ENCODE peak calls at places on chromosomes 12 and 14, in five cellular contexts. One of them, this sample, is unnamed.

GRCh38 chr12:51592034-51592705 is 1.1 kb downstream of the SCN8A start:
- DNase-seq in HL-60: no peak
- DNase-seq in tibial artery: no peak
- DNase-seq in brain microvascular endothelial cell: no peak
- DNase-seq in thoracic aorta: no peak
- DNase-seq in this sample: peak

GRCh38 chr12:62597253-62597652 is 130.6 kb downstream of the MON2 start:
- DNase-seq in tibial artery: no peak
- DNase-seq in brain microvascular endothelial cell: no peak
- DNase-seq in thoracic aorta: no peak
- DNase-seq in HL-60: no peak
- DNase-seq in this sample: no peak

GRCh38 chr12:115380509-115381120 is 696.6 kb upstream of the TBX3 start:
- DNase-seq in tibial artery: no peak
- DNase-seq in thoracic aorta: no peak
- DNase-seq in brain microvascular endothelial cell: no peak
- DNase-seq in HL-60: peak
- DNase-seq in this sample: no peak

GRCh38 chr12:913919-914718 is 35.4 kb downstream of the RAD52 start:
- DNase-seq in thoracic aorta: no peak
- DNase-seq in tibial artery: no peak
- DNase-seq in HL-60: no peak
- DNase-seq in brain microvascular endothelial cell: peak
- DNase-seq in this sample: peak

GRCh38 chr14:101471723-101472517 is 89.4 kb upstream of the DIO3 start:
- DNase-seq in thoracic aorta: no peak
- DNase-seq in brain microvascular endothelial cell: no peak
- DNase-seq in tibial artery: no peak
- DNase-seq in HL-60: no peak
- DNase-seq in this sample: no peak

GRCh38 chr14:104224516-104225281 is 86.3 kb downstream of the KIF26A start:
- DNase-seq in brain microvascular endothelial cell: no peak
- DNase-seq in tibial artery: no peak
- DNase-seq in thoracic aorta: no peak
- DNase-seq in HL-60: no peak
- DNase-seq in this sample: no peak

GRCh38 chr12:64625243-64626077 is 15.2 kb downstream of the RASSF3 start:
- DNase-seq in brain microvascular endothelial cell: peak
- DNase-seq in thoracic aorta: peak
- DNase-seq in HL-60: peak
- DNase-seq in tibial artery: peak
- DNase-seq in this sample: peak

GRCh38 chr14:69093551-69094421 is 59.1 kb downstream of the DCAF5 start:
- DNase-seq in tibial artery: no peak
- DNase-seq in thoracic aorta: no peak
- DNase-seq in brain microvascular endothelial cell: peak
- DNase-seq in HL-60: no peak
- DNase-seq in this sample: no peak

GRCh38 chr14:75995372-75996041 is 9.9 kb downstream of the IFT43 start:
- DNase-seq in brain microvascular endothelial cell: peak
- DNase-seq in HL-60: no peak
- DNase-seq in thoracic aorta: peak
- DNase-seq in tibial artery: peak
- DNase-seq in this sample: peak

GRCh38 chr12:99619389-99620158 is 28.0 kb upstream of the GARIN6 start:
- DNase-seq in HL-60: peak
- DNase-seq in tibial artery: no peak
- DNase-seq in thoracic aorta: no peak
- DNase-seq in brain microvascular endothelial cell: peak
- DNase-seq in this sample: peak

GRCh38 chr12:53940448-53941014 is 1.9 kb downstream of the HOXC13 start:
- DNase-seq in thoracic aorta: no peak
- DNase-seq in tibial artery: no peak
- DNase-seq in HL-60: no peak
- DNase-seq in brain microvascular endothelial cell: no peak
- DNase-seq in this sample: no peak

GRCh38 chr12:98399532-98399931 is 115.9 kb upstream of the TMPO start:
- DNase-seq in thoracic aorta: no peak
- DNase-seq in brain microvascular endothelial cell: peak
- DNase-seq in HL-60: peak
- DNase-seq in tibial artery: no peak
- DNase-seq in this sample: peak

GRCh38 chr12:52832451-52832850 is 1.7 kb downstream of the KRT79 start:
- DNase-seq in tibial artery: no peak
- DNase-seq in brain microvascular endothelial cell: no peak
- DNase-seq in HL-60: no peak
- DNase-seq in thoracic aorta: no peak
- DNase-seq in this sample: no peak

GRCh38 chr12:132469423-132469822 is 20.5 kb upstream of the FBRSL1 start:
- DNase-seq in HL-60: no peak
- DNase-seq in tibial artery: no peak
- DNase-seq in brain microvascular endothelial cell: no peak
- DNase-seq in thoracic aorta: no peak
- DNase-seq in this sample: no peak

GRCh38 chr14:33386140-33386539 is 447.5 kb downstream of the NPAS3 start:
- DNase-seq in brain microvascular endothelial cell: no peak
- DNase-seq in tibial artery: no peak
- DNase-seq in thoracic aorta: no peak
- DNase-seq in HL-60: no peak
- DNase-seq in this sample: no peak
- TF ChIP-seq CTCF in brain microvascular endothelial cell: no peak
- TF ChIP-seq CTCF in tibial artery: no peak
- TF ChIP-seq CTCF in thoracic aorta: no peak
- TF ChIP-seq CTCF in HL-60: no peak
- TF ChIP-seq CTCF in this sample: no peak

DNA sequence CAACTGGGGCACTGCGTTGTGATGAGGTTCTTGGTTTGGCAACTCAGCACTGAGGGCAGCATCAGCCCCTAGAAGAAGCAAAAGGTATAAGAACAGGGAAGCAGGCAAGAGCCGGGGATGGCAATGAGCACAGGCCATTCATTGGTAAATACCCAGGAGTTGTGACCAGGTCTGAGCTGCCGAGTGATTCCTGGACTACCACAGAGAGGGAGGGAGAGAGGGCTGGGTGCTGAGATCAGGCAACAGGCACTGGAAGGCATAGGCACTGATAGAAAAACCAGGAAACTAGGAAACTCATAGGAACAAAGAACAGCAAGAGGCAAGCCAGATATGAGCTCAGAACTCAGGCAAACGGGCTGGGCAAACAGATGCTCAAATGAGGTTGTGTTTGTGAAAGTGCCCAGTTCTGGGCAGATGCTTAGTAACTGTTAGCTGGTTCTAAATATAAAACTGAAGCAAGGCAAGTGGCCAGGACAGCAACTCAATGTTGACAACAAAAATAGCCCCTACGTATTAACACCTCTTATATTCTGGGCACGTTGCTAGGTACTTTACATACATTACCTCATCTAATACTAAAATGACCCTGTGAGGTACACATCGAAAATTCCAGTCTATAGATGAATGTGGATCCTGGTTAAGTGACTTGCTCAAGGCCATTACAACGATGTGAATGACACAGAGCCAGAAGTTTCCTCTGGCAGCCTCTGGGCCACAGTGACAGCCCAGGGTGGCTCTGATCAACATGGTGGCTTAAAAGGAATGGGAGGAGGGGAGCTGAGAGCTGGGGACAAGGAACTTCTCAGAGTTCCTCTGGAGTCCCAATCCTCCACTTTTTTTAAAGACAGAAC is 121.1 kb downstream of the PRMT8 start:
- DNase-seq in thoracic aorta: no peak
- DNase-seq in brain microvascular endothelial cell: no peak
- DNase-seq in HL-60: no peak
- DNase-seq in tibial artery: no peak
- DNase-seq in this sample: no peak
- H3K27ac ChIP-seq in thoracic aorta: no peak
- H3K27ac ChIP-seq in brain microvascular endothelial cell: no peak
- H3K27ac ChIP-seq in HL-60: no peak
- H3K27ac ChIP-seq in tibial artery: no peak
- H3K27ac ChIP-seq in this sample: no peak

DNA sequence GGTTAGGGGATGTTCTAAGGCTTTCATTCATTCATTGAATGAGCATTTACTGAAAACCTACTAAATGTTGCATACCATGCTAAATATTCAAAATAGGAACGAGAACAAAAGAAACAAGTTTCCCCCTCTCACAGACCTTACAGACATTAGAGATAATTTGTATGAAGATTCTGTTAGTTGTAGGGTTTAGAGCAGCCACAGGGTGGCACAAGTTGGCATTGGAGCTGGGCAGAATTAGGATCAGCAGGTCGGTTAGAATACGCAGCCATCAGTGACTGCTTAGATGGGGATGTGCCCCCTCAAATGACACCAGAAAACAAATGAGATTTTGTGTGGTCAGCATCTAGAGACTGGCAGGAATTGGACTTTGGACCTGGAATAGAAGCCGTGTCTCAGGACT is 166.3 kb upstream of the DAAM1 start:
- DNase-seq in brain microvascular endothelial cell: no peak
- DNase-seq in thoracic aorta: no peak
- DNase-seq in HL-60: no peak
- DNase-seq in tibial artery: no peak
- DNase-seq in this sample: no peak
- TF ChIP-seq CTCF in brain microvascular endothelial cell: peak
- TF ChIP-seq CTCF in thoracic aorta: no peak
- TF ChIP-seq CTCF in HL-60: no peak
- TF ChIP-seq CTCF in tibial artery: peak
- TF ChIP-seq CTCF in this sample: no peak

DNA sequence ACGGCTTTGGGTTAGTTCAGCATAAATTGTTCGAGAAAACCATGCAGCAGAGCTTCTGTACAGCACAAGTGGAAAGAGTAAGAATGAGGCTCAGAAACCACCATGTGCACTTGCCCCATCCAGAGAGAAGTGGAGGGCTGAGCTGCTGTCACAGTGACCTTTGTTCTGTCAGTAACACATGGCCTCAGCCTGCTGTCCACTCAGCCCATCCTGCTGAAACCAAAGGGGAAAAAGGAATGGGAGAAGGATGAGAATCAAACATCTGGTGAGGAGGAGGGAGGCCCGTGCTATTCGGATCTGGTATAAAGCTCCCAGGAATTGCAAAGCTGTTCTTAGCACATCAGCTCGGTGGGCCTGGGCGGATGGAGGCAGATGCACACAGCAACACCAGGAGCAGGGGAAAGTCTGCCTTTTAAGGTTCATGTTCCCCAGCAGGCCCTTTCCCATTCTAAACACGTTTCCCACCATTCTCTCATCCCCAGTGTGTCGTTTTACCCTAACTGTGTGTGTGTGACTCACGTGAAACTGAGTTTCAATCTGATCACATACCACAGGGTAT is 36.7 kb downstream of the RTRAF start:
- DNase-seq in HL-60: no peak
- DNase-seq in thoracic aorta: no peak
- DNase-seq in brain microvascular endothelial cell: no peak
- DNase-seq in tibial artery: no peak
- DNase-seq in this sample: no peak
- H3K27ac ChIP-seq in HL-60: no peak
- H3K27ac ChIP-seq in thoracic aorta: peak
- H3K27ac ChIP-seq in brain microvascular endothelial cell: peak
- H3K27ac ChIP-seq in tibial artery: peak
- H3K27ac ChIP-seq in this sample: peak

GRCh38 chr12:69239286-69239921 is at the start of gene CPSF6:
- DNase-seq in tibial artery: peak
- DNase-seq in brain microvascular endothelial cell: peak
- DNase-seq in thoracic aorta: peak
- DNase-seq in HL-60: peak
- DNase-seq in this sample: peak
- TF ChIP-seq CTCF in tibial artery: no peak
- TF ChIP-seq CTCF in brain microvascular endothelial cell: no peak
- TF ChIP-seq CTCF in thoracic aorta: no peak
- TF ChIP-seq CTCF in HL-60: no peak
- TF ChIP-seq CTCF in this sample: no peak

GRCh38 chr14:94127330-94127729 is 2.1 kb downstream of the IFI27L2 start:
- DNase-seq in HL-60: no peak
- DNase-seq in tibial artery: no peak
- DNase-seq in thoracic aorta: no peak
- DNase-seq in brain microvascular endothelial cell: no peak
- DNase-seq in this sample: no peak

GRCh38 chr14:94125659-94126418 is 3.6 kb downstream of the IFI27L2 start:
- DNase-seq in tibial artery: no peak
- DNase-seq in brain microvascular endothelial cell: no peak
- DNase-seq in HL-60: no peak
- DNase-seq in thoracic aorta: no peak
- DNase-seq in this sample: no peak

GRCh38 chr14:94126800-94127199 is 2.6 kb downstream of the IFI27L2 start:
- DNase-seq in HL-60: no peak
- DNase-seq in thoracic aorta: no peak
- DNase-seq in tibial artery: no peak
- DNase-seq in brain microvascular endothelial cell: no peak
- DNase-seq in this sample: no peak

GRCh38 chr14:94124582-94125377 is 4.6 kb downstream of the IFI27L2 start:
- DNase-seq in thoracic aorta: no peak
- DNase-seq in brain microvascular endothelial cell: no peak
- DNase-seq in HL-60: no peak
- DNase-seq in tibial artery: no peak
- DNase-seq in this sample: no peak

DNA sequence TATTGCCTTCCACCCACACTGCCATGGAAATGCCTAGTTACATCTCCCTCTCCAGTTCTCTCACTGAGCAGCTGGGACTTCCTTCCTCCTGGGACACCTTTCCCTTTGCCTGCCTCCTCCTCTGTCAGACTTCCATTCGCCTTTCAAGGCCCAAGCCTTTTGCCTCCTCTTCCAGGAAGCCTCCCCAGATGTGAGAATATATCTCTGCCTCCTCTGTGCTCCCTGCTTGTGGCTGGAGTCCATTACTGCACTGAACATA is 3.1 kb downstream of the IFI27L2 start:
- DNase-seq in tibial artery: no peak
- DNase-seq in brain microvascular endothelial cell: no peak
- DNase-seq in HL-60: no peak
- DNase-seq in thoracic aorta: no peak
- DNase-seq in this sample: no peak
- H3K27ac ChIP-seq in tibial artery: no peak
- H3K27ac ChIP-seq in brain microvascular endothelial cell: no peak
- H3K27ac ChIP-seq in HL-60: no peak
- H3K27ac ChIP-seq in thoracic aorta: no peak
- H3K27ac ChIP-seq in this sample: no peak

DNA sequence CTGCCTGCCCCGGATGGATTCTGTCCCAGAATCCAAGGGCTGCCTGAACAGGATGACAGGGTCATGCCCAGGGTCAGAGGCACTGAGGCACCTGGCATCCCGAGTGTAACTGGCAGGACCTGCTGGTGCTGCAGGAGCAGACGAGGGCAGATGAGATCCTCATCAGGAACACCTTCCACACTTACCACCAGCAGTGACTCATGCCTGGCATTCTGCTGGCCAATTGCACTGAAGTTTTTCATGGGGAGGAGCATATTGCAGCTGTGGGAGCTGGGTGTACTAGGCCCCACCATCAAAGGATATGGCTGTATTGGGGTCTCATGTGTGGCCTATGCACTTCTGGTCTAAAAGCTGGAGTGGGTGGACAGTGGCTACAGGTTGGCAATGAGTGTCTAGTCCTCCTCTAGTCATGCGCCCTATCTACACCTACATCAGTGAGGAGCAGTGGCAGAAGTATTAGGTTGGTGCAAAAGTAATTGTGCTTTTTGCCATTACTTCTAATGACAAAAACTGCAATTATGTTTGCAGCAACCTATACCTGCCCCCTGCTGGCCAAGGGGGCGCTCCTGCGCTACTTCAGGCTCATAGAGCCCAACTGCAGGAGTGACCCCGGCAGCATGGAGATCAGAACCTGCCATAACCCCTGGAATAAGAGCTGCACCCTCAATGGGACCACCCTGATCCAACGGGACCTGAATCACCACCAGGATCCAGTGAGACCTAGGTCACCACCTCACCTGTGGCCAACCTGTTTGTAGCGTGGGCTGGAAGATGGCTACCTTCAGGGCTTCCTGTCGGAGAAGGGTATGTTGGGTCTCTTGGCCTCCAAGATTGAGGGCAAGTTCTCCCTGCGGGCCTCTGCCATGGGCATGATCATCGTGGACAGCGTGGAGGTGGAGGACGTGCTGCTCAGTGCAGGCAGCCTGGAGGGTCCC is 8.0 kb upstream of the C12orf42 start:
- DNase-seq in HL-60: no peak
- DNase-seq in tibial artery: no peak
- DNase-seq in brain microvascular endothelial cell: no peak
- DNase-seq in thoracic aorta: no peak
- DNase-seq in this sample: no peak
- TF ChIP-seq CTCF in HL-60: peak
- TF ChIP-seq CTCF in tibial artery: no peak
- TF ChIP-seq CTCF in brain microvascular endothelial cell: peak
- TF ChIP-seq CTCF in thoracic aorta: peak
- TF ChIP-seq CTCF in this sample: no peak

This sample was measured in AG04450.